ENCODE peak calls at places on chromosome 16, in eight cellular contexts. O is NT2/D1, R is transverse colon, F is H1, V is kidney, C is esophagus squamous epithelium, M is breast epithelium, A is heart right ventricle. D is an unnamed sample.

GRCh38 chr16:77206533-77206932 is 7.3 kb downstream of the SYCE1L start:
- DNase-seq in R (no peak), V (no peak), C (no peak), A (no peak), F (no peak), O (no peak), M (no peak), D (no peak)

GRCh38 chr16:2748757-2749455 is 3.5 kb upstream of the SRRM2 start:
- DNase-seq in C (no peak), F (no peak), M (no peak), A (no peak), R (no peak), O (no peak), V (peak; percentile 37), D (no peak)

GRCh38 chr16:68041783-68042182 is 18.7 kb downstream of the DUS2 start:
- DNase-seq in R (no peak), F (no peak), A (no peak), M (no peak), O (no peak), C (no peak), V (no peak), D (no peak)

GRCh38 chr16:54511181-54511731 is 224.7 kb upstream of the IRX3 start:
- DNase-seq in F (no peak), V (no peak), A (no peak), M (no peak), R (no peak), C (no peak), O (no peak), D (no peak)

GRCh38 chr16:66932076-66932475 is 2.1 kb downstream of the CIAO2B start:
- DNase-seq in M (no peak), V (peak; percentile 49), R (no peak), A (no peak), F (no peak), O (no peak), C (no peak), D (no peak)

GRCh38 chr16:84396537-84397008 is 28.2 kb downstream of the ATP2C2 start:
- DNase-seq in M (no peak), C (no peak), F (no peak), A (no peak), O (no peak), V (peak; percentile 84), R (no peak), D (peak; percentile 91)

GRCh38 chr16:68668266-68668665 is 23.2 kb downstream of the CDH3 start:
- DNase-seq in V (no peak), A (no peak), R (no peak), C (no peak), O (no peak), F (no peak), M (no peak), D (no peak)

GRCh38 chr16:3101018-3101840 is 2.1 kb upstream of the ZSCAN10 start:
- DNase-seq in A (no peak), V (peak; percentile 11), R (no peak), F (peak; percentile 68), M (no peak), O (no peak), C (no peak), D (no peak)

DNA sequence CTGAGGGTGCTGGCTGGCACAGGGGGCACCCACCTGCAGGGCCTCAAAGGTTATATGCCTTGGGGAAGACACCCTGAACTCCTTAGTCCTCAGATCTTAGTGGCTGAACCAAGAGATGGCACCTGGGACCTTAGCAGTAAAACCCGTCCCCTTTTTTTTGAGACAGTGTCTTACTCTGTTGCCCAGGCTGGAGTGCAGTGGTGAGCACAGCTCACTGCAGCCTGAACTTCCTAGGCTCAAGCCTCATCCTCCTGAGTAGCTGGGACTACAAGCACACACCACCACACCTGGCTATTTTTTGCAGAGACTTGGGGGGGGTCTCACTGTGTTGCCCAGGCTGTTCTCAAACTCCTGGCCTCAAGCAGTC is 237.2 kb downstream of the MRTFB start:
- DNase-seq in V (no peak), R (no peak), A (no peak), M (no peak), O (no peak), F (no peak), C (no peak), D (no peak)
- H3K4me3 ChIP-seq in V (no peak overlapping the region), R (no peak overlapping the region), A (no peak overlapping the region), M (no peak overlapping the region), O (no peak overlapping the region), F (no peak overlapping the region), C (no peak overlapping the region), D (no peak overlapping the region)

GRCh38 chr16:65834680-65835079 is 531.8 kb upstream of the CDH5 start:
- DNase-seq in V (no peak), C (no peak), A (no peak), M (no peak), F (no peak), R (no peak), O (no peak), D (no peak)

GRCh38 chr16:65837431-65837986 is 529.0 kb upstream of the CDH5 start:
- DNase-seq in F (no peak), M (no peak), V (no peak), C (no peak), A (no peak), R (no peak), O (no peak), D (no peak)

GRCh38 chr16:65832269-65832668 is 534.2 kb upstream of the CDH5 start:
- DNase-seq in C (no peak), R (no peak), A (no peak), F (no peak), O (no peak), V (no peak), M (no peak), D (no peak)

GRCh38 chr16:65832679-65833078 is 533.8 kb upstream of the CDH5 start:
- DNase-seq in M (no peak), V (no peak), O (no peak), F (no peak), A (no peak), R (no peak), C (no peak), D (no peak)

DNA sequence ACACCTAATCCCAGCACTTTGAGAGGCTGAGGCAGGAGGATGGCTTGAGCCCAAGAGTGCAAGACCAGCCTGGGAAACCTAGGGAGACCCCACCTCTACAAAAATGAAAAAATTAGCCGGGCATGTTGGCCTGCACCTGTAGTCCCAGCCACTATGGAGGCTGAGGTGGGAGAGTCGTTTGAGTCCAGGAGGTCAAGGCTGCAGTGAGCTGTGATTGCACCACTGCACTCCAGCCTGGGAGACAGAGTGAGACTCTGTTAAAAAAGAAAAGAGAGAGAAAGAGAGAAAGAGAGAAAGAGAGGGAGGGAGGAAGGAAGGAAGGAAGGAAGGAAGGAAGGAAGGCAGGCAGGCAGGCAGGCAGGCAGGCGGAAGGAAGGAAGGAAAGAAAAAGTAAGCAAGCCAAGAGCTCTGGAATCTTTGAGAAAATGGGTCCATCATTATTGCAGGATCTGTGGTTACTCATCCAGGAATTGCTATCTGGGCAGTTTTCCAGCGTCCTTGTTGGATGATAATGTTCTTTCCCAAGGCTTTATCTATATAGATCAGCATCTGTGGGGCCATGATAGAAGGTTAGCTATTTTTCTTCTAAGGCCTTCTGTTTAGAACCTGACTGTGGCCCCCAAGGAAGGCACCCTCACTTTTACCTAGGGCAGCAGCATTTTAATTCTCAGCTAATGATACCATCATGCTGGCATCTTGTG is 533.2 kb upstream of the CDH5 start:
- DNase-seq in M (no peak), V (no peak), R (no peak), C (no peak), A (no peak), F (no peak), O (no peak), D (no peak)
- H3K4me1 ChIP-seq in M (no peaks in the 10 kb centered on the region), V (no peaks in the 10 kb centered on the region), R (no peaks in the 10 kb centered on the region), C (no peaks in the 10 kb centered on the region), A (no peaks in the 10 kb centered on the region), F (no peaks in the 10 kb centered on the region), O (no peaks in the 10 kb centered on the region), D (no peaks in the 10 kb centered on the region)

GRCh38 chr16:71954699-71955195 is 45.5 kb downstream of the PKD1L3 start:
- DNase-seq in O (no peak), A (no peak), V (no peak), F (no peak), R (no peak), C (no peak), M (no peak), D (no peak)

GRCh38 chr16:71954180-71954579 is 46.0 kb downstream of the PKD1L3 start:
- DNase-seq in R (no peak), V (no peak), F (no peak), C (no peak), M (no peak), O (no peak), A (no peak), D (no peak)

GRCh38 chr16:71961066-71962039 is 38.8 kb downstream of the PKD1L3 start:
- DNase-seq in M (peak; percentile 87), A (peak; percentile 88), O (peak; percentile 72), F (peak; percentile 88), R (peak; percentile 90), C (peak; percentile 15), V (peak; percentile 80), D (peak; percentile 84)

GRCh38 chr16:71952818-71953217 is 47.4 kb downstream of the PKD1L3 start:
- DNase-seq in R (no peak), V (no peak), F (no peak), O (no peak), C (no peak), A (no peak), M (no peak), D (no peak)

DNA sequence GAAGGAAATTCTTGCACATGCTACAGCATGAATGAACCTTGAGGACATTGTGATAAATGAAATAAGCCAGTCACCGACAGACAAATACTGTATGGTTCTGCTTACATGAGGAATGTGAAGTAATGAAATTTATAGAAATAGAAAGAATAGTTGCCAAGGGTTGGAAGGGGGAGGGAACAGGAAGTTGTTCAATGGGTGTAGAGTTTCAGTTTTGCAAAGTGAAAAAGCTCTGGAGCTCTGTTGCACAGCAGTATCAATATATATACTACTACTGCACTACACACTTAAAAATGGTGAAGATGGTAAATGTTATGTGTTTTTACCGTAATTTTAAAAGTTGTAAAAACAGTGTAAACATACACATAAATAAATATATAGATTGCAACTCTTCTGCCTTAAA is 43.7 kb downstream of the PKD1L3 start:
- DNase-seq in M (no peak), A (no peak), R (no peak), V (no peak), O (no peak), F (no peak), C (no peak), D (no peak)
- H3K4me3 ChIP-seq in M (no peak overlapping the region), A (no peak overlapping the region), R (no peak overlapping the region), V (no peak overlapping the region), O (no peak overlapping the region), F (no peak overlapping the region), C (no peak overlapping the region), D (no peak overlapping the region)

GRCh38 chr16:30090607-30091332 is 954 bp downstream of the TBX6 start:
- DNase-seq in R (no peak), V (no peak), C (no peak), F (no peak), M (no peak), A (no peak), O (no peak), D (no peak)

GRCh38 chr16:30086291-30087140 is 5.2 kb downstream of the TBX6 start:
- DNase-seq in R (no peak), F (no peak), A (no peak), O (no peak), M (no peak), V (no peak), C (no peak), D (no peak)

GRCh38 chr16:30087181-30087898 is 4.4 kb downstream of the TBX6 start:
- DNase-seq in V (no peak), C (no peak), R (no peak), A (no peak), F (no peak), O (no peak), M (no peak), D (no peak)

GRCh38 chr16:30088237-30088831 is 3.4 kb downstream of the TBX6 start:
- DNase-seq in F (no peak), V (no peak), C (no peak), A (no peak), R (no peak), M (no peak), O (no peak), D (no peak)

GRCh38 chr16:30088832-30089624 is 2.7 kb downstream of the TBX6 start:
- DNase-seq in A (no peak), V (no peak), C (no peak), O (no peak), M (no peak), F (no peak), R (no peak), D (no peak)
- H3K4me1 ChIP-seq in A (peaks cover 18% of the 10 kb centered on the region), V (peaks cover 5% of the 10 kb centered on the region), C (peaks cover 81% of the 10 kb centered on the region), O (peaks cover 19% of the 10 kb centered on the region), M (peaks cover 9% of the 10 kb centered on the region), F (peaks cover 2% of the 10 kb centered on the region), R (peaks cover 15% of the 10 kb centered on the region), D (peaks cover 32% of the 10 kb centered on the region)

D was measured in upper lobe of right lung.